ENCODE peak calls at places on chromosomes 3 and 15, in ten cellular contexts. R, U, P, G, J, M, Y, E, W and Q are unnamed samples.

GRCh38 chr3:197317250-197317963 is 19.0 kb upstream of the DLG1 start:
- DNase-seq in Y (peak; percentile 72), E (no peak), W (no peak), P (peak; percentile 25), U (peak; percentile 89), G (peak; percentile 93), R (no peak), M (no peak), J (no peak), Q (peak; percentile 89)

GRCh38 chr3:177722386-177722785 is 525.1 kb upstream of the TBL1XR1 start:
- DNase-seq in P (no peak), M (no peak), J (no peak), R (no peak), U (no peak), E (no peak), Y (no peak), W (no peak), G (no peak), Q (no peak)

GRCh38 chr3:183027276-183027675 is 46.9 kb upstream of the DCUN1D1 start:
- DNase-seq in R (no peak), Y (no peak), J (no peak), G (peak; percentile 16), W (no peak), U (no peak), P (no peak), E (no peak), M (no peak), Q (no peak)

GRCh38 chr15:80241508-80241907 is 10.5 kb downstream of the CTXND1 start:
- DNase-seq in E (peak; percentile 38), W (no peak), J (no peak), G (no peak), R (no peak), Y (no peak), M (no peak), U (no peak), P (no peak), Q (no peak)

GRCh38 chr15:41161336-41161735 is 45.3 kb upstream of the INO80 start:
- DNase-seq in R (no peak), J (no peak), M (no peak), E (no peak), U (peak; percentile 24), G (peak; percentile 17), W (no peak), P (no peak), Y (no peak), Q (no peak)

GRCh38 chr3:138686771-138687221 is 78.2 kb downstream of the FAIM start:
- DNase-seq in Y (peak; percentile 21), J (no peak), G (peak; percentile 91), E (no peak), P (no peak), U (peak; percentile 7), M (no peak), R (peak; percentile 61), W (no peak), Q (no peak)

GRCh38 chr15:89693696-89694095 is 3.1 kb downstream of the WDR93 start:
- DNase-seq in G (no peak), M (no peak), J (no peak), R (no peak), U (no peak), P (no peak), Y (no peak), E (no peak), W (no peak), Q (no peak)

GRCh38 chr3:32249184-32249782 is 10.8 kb downstream of the CMTM8 start:
- DNase-seq in J (no peak), R (no peak), G (peak; percentile 94), P (no peak), U (peak; percentile 95), W (no peak), Y (no peak), E (no peak), M (no peak), Q (peak; percentile 83)

GRCh38 chr15:32029862-32030781 is at the start of gene CHRNA7:
- DNase-seq in M (peak; percentile 61), E (no peak), R (peak; percentile 19), P (peak; percentile 70), Y (peak; percentile 88), J (no peak), W (peak; percentile 68), G (peak; percentile 43), U (peak; percentile 15), Q (no peak)

GRCh38 chr15:32030795-32031194 is 480 bp downstream of the CHRNA7 start:
- DNase-seq in Y (peak; percentile 26), M (no peak), W (no peak), J (no peak), P (no peak), G (peak; percentile 5), E (no peak), R (no peak), U (no peak), Q (peak; percentile 10)

GRCh38 chr15:32035285-32035684 is 5.0 kb downstream of the CHRNA7 start:
- DNase-seq in Y (no peak), W (no peak), P (no peak), R (no peak), M (no peak), J (no peak), G (no peak), U (no peak), E (no peak), Q (no peak)

GRCh38 chr15:32034106-32034505 is 3.8 kb downstream of the CHRNA7 start:
- DNase-seq in E (no peak), P (no peak), M (no peak), R (no peak), G (no peak), U (no peak), W (no peak), Y (no peak), J (no peak), Q (no peak)

GRCh38 chr15:32033186-32033890 is 3.0 kb downstream of the CHRNA7 start:
- DNase-seq in R (no peak), P (peak; percentile 47), E (no peak), J (no peak), U (no peak), G (no peak), Y (no peak), M (no peak), W (no peak), Q (no peak)
- TF ChIP-seq CTCF in R (no peak), P (no peak), E (no peak), J (no peak), U (no peak), G (no peak), Y (no peak), M (no peak), W (no peak), Q (no peak)

DNA sequence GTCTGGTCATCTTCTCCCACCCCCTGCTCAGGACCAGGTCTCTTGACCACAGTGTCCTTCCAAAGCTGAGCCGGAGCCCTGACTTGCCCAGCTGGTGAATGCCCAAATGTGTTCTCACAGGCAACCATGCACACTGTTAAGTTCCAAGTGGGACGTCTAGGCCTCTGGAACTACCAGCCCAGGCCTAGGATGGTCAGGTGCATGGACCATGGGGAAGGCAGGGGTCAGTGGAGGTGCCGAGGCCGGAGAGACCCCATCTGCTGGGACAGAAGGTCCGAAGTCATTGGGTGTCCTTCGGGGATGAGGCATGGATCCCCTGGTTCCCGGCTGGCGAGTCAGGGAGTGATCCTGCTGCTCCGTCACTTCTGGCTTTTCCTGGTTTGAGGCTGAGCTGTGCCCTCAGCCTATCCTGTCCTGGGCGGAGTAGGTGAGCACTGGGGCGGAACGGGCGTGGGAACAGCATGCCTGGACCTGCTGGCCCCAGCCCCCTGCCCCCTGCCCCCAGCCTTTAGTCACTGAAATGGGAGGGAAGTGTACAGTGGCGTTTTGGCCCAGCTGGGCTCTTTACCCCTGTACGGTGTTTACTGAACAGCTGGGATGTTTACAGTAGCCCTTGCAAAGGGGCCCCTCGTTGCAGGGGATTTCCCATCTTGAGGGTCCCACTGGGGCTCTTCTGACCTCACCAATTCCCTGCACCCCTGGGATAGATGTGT is 12.1 kb downstream of the SEMA3F start:
- DNase-seq in Y (no peak), M (no peak), G (no peak), J (no peak), W (no peak), U (peak; percentile 85), E (no peak), P (no peak), R (no peak), Q (no peak)
- H3K27ac ChIP-seq in Y (no peak overlapping the region), M (peak overlapping the region; percentile 91), G (no peak overlapping the region), J (peak overlapping the region; percentile 83), W (peak overlapping the region; percentile 10), U (peak overlapping the region; percentile 45), E (peak overlapping the region; percentile 82), P (peak overlapping the region; percentile 66), R (no peak overlapping the region), Q (peak overlapping the region; percentile 87)

GRCh38 chr3:194622621-194623360 is 10.4 kb downstream of the TMEM44 start:
- DNase-seq in P (no peak), J (no peak), W (no peak), Y (no peak), R (no peak), G (no peak), U (no peak), M (no peak), E (no peak), Q (no peak)

GRCh38 chr3:194624956-194625355 is 8.3 kb downstream of the TMEM44 start:
- DNase-seq in P (no peak), U (no peak), J (no peak), E (no peak), M (no peak), R (no peak), W (no peak), Y (no peak), G (no peak), Q (no peak)

GRCh38 chr3:194620192-194620591 is 13.0 kb downstream of the TMEM44 start:
- DNase-seq in J (no peak), G (no peak), P (no peak), M (no peak), Y (no peak), R (no peak), U (no peak), E (no peak), W (no peak), Q (no peak)

GRCh38 chr3:194621947-194622346 is 11.3 kb downstream of the TMEM44 start:
- DNase-seq in E (no peak), M (no peak), W (no peak), G (no peak), Y (no peak), P (no peak), R (no peak), U (no peak), J (no peak), Q (no peak)

DNA sequence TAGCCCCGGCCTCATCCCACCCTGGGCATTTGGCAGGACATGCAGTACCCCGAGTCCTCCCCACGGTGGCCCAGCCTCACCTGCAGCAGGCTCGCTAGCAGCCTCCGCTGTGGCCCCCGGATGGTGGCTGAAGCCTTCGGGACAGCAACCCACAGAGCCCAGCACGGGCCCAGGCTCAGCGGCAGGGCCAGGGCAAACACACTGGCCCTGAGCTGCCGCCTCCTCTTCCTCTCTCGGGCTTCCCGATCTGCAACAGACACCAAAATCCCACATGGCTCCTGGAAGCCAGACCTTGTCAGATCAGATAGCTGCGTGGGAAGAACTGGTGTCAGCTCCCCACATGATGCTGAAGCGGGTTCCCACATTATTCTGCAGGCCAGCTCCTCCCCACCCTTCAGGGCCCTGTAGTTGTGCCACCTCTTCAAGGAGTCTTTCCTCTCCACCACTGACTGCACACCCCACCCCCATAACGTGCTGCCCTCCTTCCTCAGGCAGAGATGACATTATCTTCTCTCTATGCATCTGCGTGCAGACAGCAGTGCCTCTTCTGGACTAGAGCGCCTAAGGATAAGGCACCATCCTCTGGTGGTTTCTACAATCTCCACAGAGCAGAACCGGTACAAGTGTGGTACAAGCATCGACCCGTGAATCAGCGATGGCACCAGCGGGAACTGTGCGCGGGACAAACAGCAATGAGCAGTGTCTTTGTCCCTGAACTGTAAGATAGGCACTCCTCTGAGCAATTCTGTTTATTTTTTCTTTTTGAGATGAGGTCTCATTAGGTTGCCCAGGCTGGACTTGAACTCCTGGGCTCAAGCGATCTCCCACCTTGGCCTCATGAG is 9.5 kb downstream of the TMEM44 start:
- DNase-seq in Y (no peak), R (no peak), U (no peak), E (no peak), M (no peak), G (no peak), P (no peak), W (no peak), J (no peak), Q (no peak)
- TF ChIP-seq CTCF in Y (no peak), R (no peak), U (no peak), E (no peak), M (no peak), G (no peak), P (no peak), W (no peak), J (no peak), Q (no peak)

GRCh38 chr3:8542190-8542980 is 40.8 kb downstream of the LMCD1 start:
- DNase-seq in G (no peak), E (no peak), W (no peak), P (no peak), U (no peak), Y (no peak), J (no peak), M (no peak), R (no peak), Q (no peak)
- H3K27ac ChIP-seq in G (no peak overlapping the region), E (peak overlapping the region; percentile 27), W (no peak overlapping the region), P (no peak overlapping the region), U (no peak overlapping the region), Y (no peak overlapping the region), J (no peak overlapping the region), M (no peak overlapping the region), R (no peak overlapping the region), Q (no peak overlapping the region)